ENCODE peak calls at places on chromosomes 4 and X, in six cellular contexts. E is naive thymus-derived CD4-positive, alpha-beta T cell; I is IMR-90; F is stomach; X is H7; P is brain microvascular endothelial cell. R is an unnamed sample.

GRCh38 chrX:1385824-1386223 is 6.1 kb downstream of the SLC25A6 start:
- DNase-seq in E (no peak), I (no peak), F (no peak), X (peak; percentile 54), P (no peak), R (no peak)

GRCh38 chr4:75289843-75290616 is 224.2 kb downstream of the RCHY1 start:
- DNase-seq in E (no peak), I (no peak), F (peak; percentile 26), X (peak; percentile 26), P (peak; percentile 9), R (no peak)

GRCh38 chr4:65202473-65203264 is 467.6 kb downstream of the EPHA5 start:
- DNase-seq in E (no peak), I (no peak), F (no peak), X (no peak), P (no peak), R (no peak)

GRCh38 chr4:2492970-2493369 is 24.1 kb downstream of the RNF4 start:
- DNase-seq in E (no peak), I (no peak), F (no peak), X (no peak), P (no peak), R (no peak)

GRCh38 chr4:160202802-160203201 is 1099.9 kb downstream of the RAPGEF2 start:
- DNase-seq in E (no peak), I (no peak), F (no peak), X (no peak), P (peak; percentile 32), R (no peak)

GRCh38 chrX:51891821-51892551 is 1.4 kb upstream of the MAGED1 start:
- DNase-seq in E (no peak), I (peak; percentile 69), F (no peak), X (no peak), P (peak; percentile 20), R (peak; percentile 81)

GRCh38 chrX:44944894-44945293 is 71.9 kb downstream of the KDM6A start:
- DNase-seq in E (no peak), I (no peak), F (no peak), X (no peak), P (no peak), R (no peak)

GRCh38 chr4:52873861-52874343 is 11.8 kb downstream of the RASL11B start:
- DNase-seq in E (no peak), I (no peak), F (no peak), X (peak; percentile 75), P (no peak), R (no peak)

GRCh38 chrX:119008122-119008744 is 33.8 kb downstream of the LONRF3 start:
- DNase-seq in E (no peak), I (peak; percentile 30), F (peak; percentile 28), X (peak; percentile 65), P (peak; percentile 20), R (peak; percentile 29)

GRCh38 chr4:8035371-8035780 is 95.7 kb upstream of the AFAP1 start:
- DNase-seq in E (no peak), I (peak; percentile 51), F (no peak), X (no peak), P (peak; percentile 56), R (peak; percentile 41)

GRCh38 chr4:106793933-106794332 is 242.2 kb downstream of the DKK2 start:
- DNase-seq in E (no peak), I (no peak), F (no peak), X (no peak), P (no peak), R (no peak)

GRCh38 chr4:139696491-139696890 is 30.9 kb downstream of the MGST2 start:
- DNase-seq in E (no peak), I (no peak), F (no peak), X (no peak), P (no peak), R (no peak)

GRCh38 chrX:7943600-7944245 is 16.5 kb upstream of the PNPLA4 start:
- DNase-seq in E (no peak), I (no peak), F (peak; percentile 39), X (no peak), P (no peak), R (peak; percentile 2)

GRCh38 chrX:100264200-100264599 is 145.9 kb downstream of the PCDH19 start:
- DNase-seq in E (no peak), I (no peak), F (no peak), X (no peak), P (no peak), R (no peak)

GRCh38 chrX:126300401-126300800 is 134.3 kb upstream of the DCAF12L2 start:
- DNase-seq in E (no peak), I (no peak), F (no peak), X (no peak), P (no peak), R (no peak)

GRCh38 chr4:187276786-187277408 is 553.2 kb upstream of the FAT1 start:
- DNase-seq in E (no peak), I (peak; percentile 78), F (no peak), X (no peak), P (peak; percentile 57), R (peak; percentile 24)

GRCh38 chr4:69995526-69996016 is at the start of gene STATH:
- DNase-seq in E (no peak), I (no peak), F (no peak), X (no peak), P (no peak), R (no peak)

GRCh38 chr4:16171831-16172230 is 54.4 kb downstream of the TAPT1 start:
- DNase-seq in E (no peak), I (no peak), F (no peak), X (no peak), P (no peak), R (no peak)
- H3K36me3 ChIP-seq in E (peaks cover 70% of the 10 kb centered on the region), I (peaks cover 6% of the 10 kb centered on the region), F (peaks cover 19% of the 10 kb centered on the region), X (no peaks in the 10 kb centered on the region), P (no peaks in the 10 kb centered on the region), R (no peaks in the 10 kb centered on the region)

GRCh38 chr4:182795446-182796238 is 121.5 kb downstream of the DCTD start:
- DNase-seq in E (no peak), I (no peak), F (peak; percentile 44), X (no peak), P (no peak), R (no peak)
- H3K36me3 ChIP-seq in E (no peaks in the 10 kb centered on the region), I (peaks cover 13% of the 10 kb centered on the region), F (no peaks in the 10 kb centered on the region), X (peaks cover 4% of the 10 kb centered on the region), P (no peaks in the 10 kb centered on the region), R (no peaks in the 10 kb centered on the region)

DNA sequence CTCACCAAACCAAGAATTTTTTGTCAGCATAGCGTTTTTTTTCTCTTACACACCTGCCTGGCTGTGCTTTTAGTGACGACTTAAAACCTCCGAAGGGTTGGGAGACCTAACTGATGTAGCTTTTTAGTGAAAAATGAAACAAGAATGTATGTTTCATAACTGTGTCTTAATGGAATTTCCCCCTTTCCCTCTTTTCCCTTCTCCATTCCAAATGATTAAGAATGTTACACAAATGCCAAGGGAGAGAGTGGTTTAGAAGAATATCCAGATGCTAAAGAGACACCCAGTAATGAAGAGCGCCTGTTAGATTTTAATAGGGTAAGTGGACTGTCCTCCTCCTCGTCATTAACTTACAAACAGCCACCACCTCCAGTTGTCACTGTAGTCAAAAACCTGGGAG is 33.2 kb upstream of the TBC1D14 start:
- DNase-seq in E (no peak), I (peak; percentile 24), F (no peak), X (no peak), P (no peak), R (peak; percentile 57)
- H3K36me3 ChIP-seq in E (peaks cover 82% of the 10 kb centered on the region), I (peaks cover 59% of the 10 kb centered on the region), F (peaks cover 70% of the 10 kb centered on the region), X (peaks cover 24% of the 10 kb centered on the region), P (peaks cover 51% of the 10 kb centered on the region), R (peaks cover 16% of the 10 kb centered on the region)

GRCh38 chr4:118817178-118817930 is 18.6 kb downstream of the SEC24D start:
- DNase-seq in E (no peak), I (no peak), F (no peak), X (no peak), P (no peak), R (no peak)

GRCh38 chr4:118816538-118817177 is 19.3 kb downstream of the SEC24D start:
- DNase-seq in E (no peak), I (peak; percentile 75), F (no peak), X (no peak), P (peak; percentile 27), R (peak; percentile 48)

GRCh38 chr4:118813561-118813960 is 22.4 kb downstream of the SEC24D start:
- DNase-seq in E (no peak), I (no peak), F (no peak), X (no peak), P (no peak), R (no peak)

GRCh38 chr4:118814054-118814453 is 21.9 kb downstream of the SEC24D start:
- DNase-seq in E (no peak), I (no peak), F (no peak), X (no peak), P (no peak), R (no peak)

DNA sequence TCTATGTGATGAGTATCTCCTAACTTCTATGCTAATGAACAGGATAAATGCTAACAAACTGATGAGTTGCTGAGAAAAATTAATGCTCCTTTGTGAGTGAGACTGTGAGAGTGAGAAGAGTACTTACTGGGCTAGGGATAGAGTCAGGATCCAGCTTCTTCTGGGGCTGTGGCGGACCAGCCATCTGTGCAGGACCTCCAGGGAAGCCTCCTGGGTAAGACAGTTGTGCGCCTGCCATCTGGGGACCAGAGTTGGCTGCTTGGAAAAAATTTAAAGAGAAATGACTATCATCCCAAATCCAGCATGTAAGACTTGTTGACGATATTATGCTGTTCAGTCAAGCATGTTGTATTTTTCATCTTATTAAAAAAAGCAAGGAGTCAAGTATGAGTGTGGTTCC is 21.0 kb downstream of the SEC24D start:
- DNase-seq in E (no peak), I (no peak), F (no peak), X (no peak), P (no peak), R (no peak)
- H3K36me3 ChIP-seq in E (peaks cover 36% of the 10 kb centered on the region), I (peaks cover 49% of the 10 kb centered on the region), F (peaks cover 42% of the 10 kb centered on the region), X (peaks cover 33% of the 10 kb centered on the region), P (peaks cover 72% of the 10 kb centered on the region), R (peaks cover 32% of the 10 kb centered on the region)

DNA sequence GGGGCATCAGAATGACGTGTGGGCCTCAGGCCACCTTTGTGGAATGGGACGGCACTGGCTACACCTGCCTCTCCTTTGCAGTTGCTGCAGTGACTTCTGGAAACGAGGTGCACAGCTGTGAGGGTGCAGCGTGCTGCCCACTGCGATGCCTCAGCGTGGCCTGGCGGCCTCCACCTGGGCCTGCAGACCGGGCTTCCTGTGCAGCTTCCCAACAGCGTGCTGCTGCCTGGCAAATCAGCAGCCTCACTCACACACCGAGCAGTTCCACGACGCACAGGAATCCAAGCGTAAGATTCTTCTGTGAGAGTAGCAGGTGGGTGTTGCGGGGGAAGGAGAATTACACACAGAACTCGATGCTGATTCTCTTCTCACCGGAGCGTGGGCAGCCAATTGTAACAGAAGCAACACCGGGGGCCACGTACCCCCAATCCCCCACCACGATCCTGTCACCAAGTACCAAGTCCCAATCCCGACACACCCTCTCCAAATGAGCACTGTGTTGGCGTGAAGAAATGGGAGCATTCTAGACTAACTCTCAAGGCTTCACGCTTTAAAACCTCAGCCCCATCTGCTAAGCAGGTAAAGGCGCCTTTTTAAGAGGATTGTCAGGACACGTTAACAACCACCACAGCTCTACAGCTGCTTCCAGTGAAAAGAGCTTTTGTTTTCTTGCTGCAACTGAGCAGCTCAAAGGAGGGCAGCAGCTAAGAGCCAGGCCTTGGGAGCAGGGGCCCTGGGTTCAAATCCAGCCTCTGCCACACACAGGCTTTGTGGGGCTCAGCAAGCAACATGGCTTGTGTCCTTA is 16.9 kb downstream of the WDR1 start:
- DNase-seq in E (no peak), I (no peak), F (no peak), X (no peak), P (no peak), R (no peak)
- H3K36me3 ChIP-seq in E (peaks cover 75% of the 10 kb centered on the region), I (peaks cover 85% of the 10 kb centered on the region), F (peaks cover 53% of the 10 kb centered on the region), X (peaks cover 50% of the 10 kb centered on the region), P (peaks cover 81% of the 10 kb centered on the region), R (peaks cover 48% of the 10 kb centered on the region)

GRCh38 chr4:128848461-128848860 is 39.0 kb downstream of the JADE1 start:
- DNase-seq in E (no peak), I (no peak), F (no peak), X (no peak), P (no peak), R (no peak)
- H3K36me3 ChIP-seq in E (peaks cover 96% of the 10 kb centered on the region), I (peaks cover 70% of the 10 kb centered on the region), F (peaks cover 78% of the 10 kb centered on the region), X (peaks cover 73% of the 10 kb centered on the region), P (peaks cover 67% of the 10 kb centered on the region), R (peaks cover 41% of the 10 kb centered on the region)

R was measured in fibroblast of lung.